ENCODE peak calls at places on chromosomes 2 and 18, in seven cellular contexts. One of them, this sample, is unnamed.

GRCh38 chr2:239291505-239292350 is 109.1 kb downstream of the HDAC4 start:
- DNase-seq in NCI-H2171 treated with DMSO at 0.1 percent for 48 hours: no peak
- DNase-seq in A673: peak; percentile 76
- DNase-seq in mesendoderm: peak; percentile 77
- DNase-seq in stimulated activated CD4-positive, alpha-beta T cell treated with anti-CD3 and anti-CD28 coated beads, Interleukin-2, amount 100 ng/mL, for 48 hours: no peak
- DNase-seq in stomach: no peak
- DNase-seq in cerebellum: no peak
- DNase-seq in this sample: no peak

GRCh38 chr2:25056391-25056821 is 14.5 kb downstream of the EFR3B start:
- DNase-seq in NCI-H2171 treated with DMSO at 0.1 percent for 48 hours: no peak
- DNase-seq in A673: no peak
- DNase-seq in mesendoderm: no peak
- DNase-seq in stimulated activated CD4-positive, alpha-beta T cell treated with anti-CD3 and anti-CD28 coated beads, Interleukin-2, amount 100 ng/mL, for 48 hours: no peak
- DNase-seq in stomach: no peak
- DNase-seq in cerebellum: no peak
- DNase-seq in this sample: no peak

GRCh38 chr2:101420623-101421022 is 33.3 kb upstream of the CREG2 start:
- DNase-seq in NCI-H2171 treated with DMSO at 0.1 percent for 48 hours: no peak
- DNase-seq in A673: no peak
- DNase-seq in mesendoderm: no peak
- DNase-seq in stimulated activated CD4-positive, alpha-beta T cell treated with anti-CD3 and anti-CD28 coated beads, Interleukin-2, amount 100 ng/mL, for 48 hours: no peak
- DNase-seq in stomach: no peak
- DNase-seq in cerebellum: no peak
- DNase-seq in this sample: no peak

GRCh38 chr2:200618590-200619021 is 32.8 kb downstream of the AOX1 start:
- DNase-seq in NCI-H2171 treated with DMSO at 0.1 percent for 48 hours: peak; percentile 11
- DNase-seq in A673: peak; percentile 76
- DNase-seq in mesendoderm: no peak
- DNase-seq in stimulated activated CD4-positive, alpha-beta T cell treated with anti-CD3 and anti-CD28 coated beads, Interleukin-2, amount 100 ng/mL, for 48 hours: no peak
- DNase-seq in stomach: no peak
- DNase-seq in cerebellum: no peak
- DNase-seq in this sample: no peak

GRCh38 chr18:48866856-48867255 is 83.9 kb downstream of the SMAD7 start:
- DNase-seq in NCI-H2171 treated with DMSO at 0.1 percent for 48 hours: no peak
- DNase-seq in A673: no peak
- DNase-seq in mesendoderm: no peak
- DNase-seq in stimulated activated CD4-positive, alpha-beta T cell treated with anti-CD3 and anti-CD28 coated beads, Interleukin-2, amount 100 ng/mL, for 48 hours: no peak
- DNase-seq in stomach: no peak
- DNase-seq in cerebellum: no peak
- DNase-seq in this sample: no peak

GRCh38 chr2:8431446-8432125 is 250.3 kb upstream of the ID2 start:
- DNase-seq in NCI-H2171 treated with DMSO at 0.1 percent for 48 hours: no peak
- DNase-seq in A673: peak; percentile 22
- DNase-seq in mesendoderm: no peak
- DNase-seq in stimulated activated CD4-positive, alpha-beta T cell treated with anti-CD3 and anti-CD28 coated beads, Interleukin-2, amount 100 ng/mL, for 48 hours: no peak
- DNase-seq in stomach: no peak
- DNase-seq in cerebellum: no peak
- DNase-seq in this sample: no peak

GRCh38 chr2:29841386-29842004 is 79.9 kb downstream of the ALK start:
- DNase-seq in NCI-H2171 treated with DMSO at 0.1 percent for 48 hours: peak; percentile 30
- DNase-seq in A673: peak; percentile 71
- DNase-seq in mesendoderm: peak; percentile 43
- DNase-seq in stimulated activated CD4-positive, alpha-beta T cell treated with anti-CD3 and anti-CD28 coated beads, Interleukin-2, amount 100 ng/mL, for 48 hours: peak; percentile 13
- DNase-seq in stomach: no peak
- DNase-seq in cerebellum: peak; percentile 15
- DNase-seq in this sample: peak; percentile 9

GRCh38 chr2:240419723-240420122 is 15.7 kb upstream of the GPC1 start:
- DNase-seq in NCI-H2171 treated with DMSO at 0.1 percent for 48 hours: no peak
- DNase-seq in A673: no peak
- DNase-seq in mesendoderm: no peak
- DNase-seq in stimulated activated CD4-positive, alpha-beta T cell treated with anti-CD3 and anti-CD28 coated beads, Interleukin-2, amount 100 ng/mL, for 48 hours: no peak
- DNase-seq in stomach: peak; percentile 1
- DNase-seq in cerebellum: no peak
- DNase-seq in this sample: no peak